ENCODE peak calls at places on chromosomes 3 and 15, in five cellular contexts. O is ovary, V is adrenal gland, M is cardiac fibroblast, C is fibroblast of the aortic adventitia. I is an unnamed sample.

GRCh38 chr3:122973893-122974615 is 53.5 kb downstream of the SEMA5B start:
- DNase-seq in M (no peak), V (no peak), O (no peak), C (no peak), I (no peak)

GRCh38 chr15:77599899-77600298 is 32.8 kb downstream of the LINGO1 start:
- DNase-seq in M (peak), V (peak), O (no peak), C (peak), I (no peak)

GRCh38 chr3:40899286-40899712 is 300.0 kb upstream of the CTNNB1 start:
- DNase-seq in O (no peak), M (no peak), C (no peak), V (no peak), I (peak)

GRCh38 chr15:73140154-73140553 is 87.9 kb downstream of the NEO1 start:
- DNase-seq in O (no peak), V (no peak), M (no peak), C (no peak), I (no peak)

GRCh38 chr15:49902791-49903481 is 216.1 kb downstream of the ATP8B4 start:
- DNase-seq in M (peak), V (no peak), O (no peak), C (peak), I (peak)

GRCh38 chr3:98329392-98330124 is 24.1 kb upstream of the OR5K4 start:
- DNase-seq in V (peak), O (no peak), C (peak), M (peak), I (peak)

GRCh38 chr15:100559330-100559729 is 30.6 kb upstream of the CERS3 start:
- DNase-seq in M (peak), C (peak), V (no peak), O (peak), I (peak)

GRCh38 chr3:96970211-96970610 is 155.8 kb downstream of the EPHA6 start:
- DNase-seq in C (no peak), V (no peak), M (no peak), O (no peak), I (no peak)

GRCh38 chr3:194404365-194405140 is 5.5 kb upstream of the GP5 start:
- DNase-seq in V (no peak), C (peak), M (peak), O (peak), I (peak)

GRCh38 chr3:126811530-126811929 is 107.5 kb downstream of the CHCHD6 start:
- DNase-seq in C (peak), V (no peak), O (no peak), M (peak), I (no peak)

GRCh38 chr15:22839046-22839705 is 710 bp downstream of the NIPA2 start:
- DNase-seq in O (no peak), V (no peak), C (peak), M (peak), I (peak)

GRCh38 chr15:77120576-77120975 is 49.7 kb upstream of the TSPAN3 start:
- DNase-seq in O (no peak), V (no peak), M (no peak), C (no peak), I (no peak)

GRCh38 chr3:114586119-114586518 is 292.3 kb downstream of the TIGIT start:
- DNase-seq in O (no peak), M (no peak), C (no peak), V (no peak), I (peak)

GRCh38 chr3:50961361-50961760 is 286.6 kb downstream of the DOCK3 start:
- DNase-seq in C (no peak), O (no peak), V (no peak), M (no peak), I (no peak)

GRCh38 chr3:72164635-72164978 is 379.7 kb upstream of the PROK2 start:
- DNase-seq in M (no peak), O (no peak), C (no peak), V (no peak), I (no peak)

GRCh38 chr3:178367817-178368617 is 168.2 kb upstream of the KCNMB2 start:
- DNase-seq in O (no peak), M (peak), C (peak), V (no peak), I (no peak)

GRCh38 chr3:120477826-120478225 is 27.0 kb upstream of the FSTL1 start:
- DNase-seq in O (no peak), M (no peak), V (no peak), C (no peak), I (no peak)

GRCh38 chr15:35481064-35481463 is 64.9 kb downstream of the DPH6 start:
- DNase-seq in O (no peak), V (no peak), M (no peak), C (no peak), I (no peak)

GRCh38 chr3:8840556-8840955 is 71.1 kb upstream of the OXTR start:
- DNase-seq in V (no peak), M (peak), O (no peak), C (peak), I (peak)

GRCh38 chr3:10992017-10992945 is at the start of gene SLC6A1:
- DNase-seq in O (peak), C (no peak), V (peak), M (peak), I (no peak)

GRCh38 chr3:155416500-155417118 is 123.1 kb upstream of the STRIT1 start:
- DNase-seq in O (no peak), M (no peak), C (peak), V (no peak), I (no peak)

GRCh38 chr15:52870015-52870414 is 79.9 kb upstream of the ONECUT1 start:
- DNase-seq in C (no peak), M (no peak), V (no peak), O (no peak), I (no peak)

GRCh38 chr15:48336940-48337339 is 5.7 kb downstream of the DUT start:
- DNase-seq in M (peak), V (no peak), O (no peak), C (peak), I (no peak)

GRCh38 chr3:172356427-172356826 is 91.8 kb downstream of the GHSR start:
- DNase-seq in V (no peak), M (no peak), O (no peak), C (no peak), I (no peak)

GRCh38 chr3:48222616-48223513 is at the start of gene CAMP:
- DNase-seq in O (peak), M (peak), V (peak), C (peak), I (peak)

GRCh38 chr3:48219543-48219942 is 3.8 kb upstream of the CAMP start:
- DNase-seq in V (no peak), M (no peak), C (peak), O (no peak), I (no peak)

GRCh38 chr3:48218537-48218936 is 4.8 kb upstream of the CAMP start:
- DNase-seq in M (no peak), C (no peak), O (peak), V (no peak), I (no peak)

GRCh38 chr3:48217449-48217848 is 5.8 kb upstream of the CAMP start:
- DNase-seq in M (no peak), O (peak), C (no peak), V (peak), I (no peak)

GRCh38 chr3:48220746-48221145 is 2.5 kb upstream of the CAMP start:
- DNase-seq in C (no peak), M (no peak), O (no peak), V (no peak), I (no peak)
- H3K4me3 ChIP-seq in C (no peak), M (no peak), O (no peak), V (no peak), I (no peak)

GRCh38 chr3:32734756-32735155 is 49.8 kb downstream of the CNOT10 start:
- DNase-seq in O (no peak), M (no peak), V (no peak), C (no peak), I (no peak)

GRCh38 chr3:32733631-32734229 is 48.7 kb downstream of the CNOT10 start:
- DNase-seq in O (no peak), M (peak), V (no peak), C (peak), I (peak)
- TF ChIP-seq CTCF in O (no peak), M (peak), V (peak), C (peak), I (peak)

GRCh38 chr3:33883538-33884203 is 85.2 kb downstream of the PDCD6IP start:
- DNase-seq in C (peak), O (no peak), V (no peak), M (peak), I (peak)
- H3K4me3 ChIP-seq in C (no peak), O (no peak), V (no peak), M (no peak), I (peak)

DNA sequence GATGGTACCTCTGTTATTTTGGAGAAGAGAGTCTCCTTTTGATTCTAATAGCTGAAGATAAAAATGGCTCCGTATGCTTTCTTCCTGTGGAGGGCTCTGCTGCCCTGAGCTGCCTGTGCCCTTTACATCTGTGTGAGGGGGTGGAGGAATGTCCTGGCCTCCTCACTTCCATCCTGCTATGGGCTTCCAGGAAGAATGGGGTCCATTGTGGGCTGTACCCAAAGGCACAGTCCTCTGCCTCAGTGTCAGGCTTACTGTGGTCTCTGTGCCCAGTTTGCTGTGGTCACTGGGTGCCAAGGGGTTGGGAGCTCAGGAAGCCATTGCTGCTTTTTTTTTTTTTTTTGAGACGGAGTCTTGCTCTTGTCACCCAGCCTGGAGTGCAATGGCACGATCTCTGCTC is 14.4 kb downstream of the DAG1 start:
- DNase-seq in V (no peak), C (no peak), M (peak), O (no peak), I (no peak)
- TF ChIP-seq CTCF in V (no peak), C (no peak), M (no peak), O (no peak), I (no peak)

DNA sequence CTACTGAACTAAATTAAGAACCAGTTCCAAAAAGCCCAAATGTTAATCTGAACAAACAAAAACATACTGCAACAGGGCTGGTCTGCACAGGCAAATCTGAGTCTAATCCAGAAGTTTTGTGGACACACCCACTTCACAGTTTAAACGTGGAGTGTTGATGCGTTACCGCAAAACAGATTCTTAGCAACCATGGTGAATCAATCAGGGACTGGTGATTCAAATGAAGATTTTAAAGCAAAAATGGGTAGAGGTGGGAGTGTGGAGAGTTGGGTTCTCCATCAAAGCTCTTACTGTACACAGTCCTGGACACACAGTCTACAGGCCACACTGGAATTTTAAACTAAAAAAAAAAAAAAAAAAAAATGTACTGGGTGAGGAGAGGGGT is 5.2 kb downstream of the ANXA2 start:
- DNase-seq in C (peak), V (no peak), O (no peak), M (peak), I (peak)
- H3K4me3 ChIP-seq in C (peak), V (no peak), O (no peak), M (no peak), I (peak)

DNA sequence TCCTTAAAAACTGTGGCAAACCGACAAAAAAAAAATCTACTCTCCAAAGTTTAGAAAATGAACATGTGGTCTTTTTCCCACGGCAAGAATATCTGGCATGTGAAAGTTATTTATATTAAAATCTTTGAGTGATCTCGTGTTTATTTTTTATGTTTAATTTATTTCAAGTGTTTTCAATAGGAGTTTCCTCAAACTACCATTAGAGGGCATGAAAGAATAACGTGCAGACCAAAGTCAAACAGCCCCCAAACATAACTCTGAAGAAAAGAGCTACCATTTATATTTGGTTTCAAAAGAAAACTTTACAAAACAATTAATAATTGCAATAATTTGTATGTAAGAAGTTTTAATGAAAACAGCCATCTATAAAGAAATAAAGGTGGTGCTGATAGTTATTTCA is 286.3 kb downstream of the ZIC4 start:
- DNase-seq in C (peak), O (no peak), V (no peak), M (peak), I (peak)
- TF ChIP-seq CTCF in C (peak), O (no peak), V (no peak), M (peak), I (peak)

DNA sequence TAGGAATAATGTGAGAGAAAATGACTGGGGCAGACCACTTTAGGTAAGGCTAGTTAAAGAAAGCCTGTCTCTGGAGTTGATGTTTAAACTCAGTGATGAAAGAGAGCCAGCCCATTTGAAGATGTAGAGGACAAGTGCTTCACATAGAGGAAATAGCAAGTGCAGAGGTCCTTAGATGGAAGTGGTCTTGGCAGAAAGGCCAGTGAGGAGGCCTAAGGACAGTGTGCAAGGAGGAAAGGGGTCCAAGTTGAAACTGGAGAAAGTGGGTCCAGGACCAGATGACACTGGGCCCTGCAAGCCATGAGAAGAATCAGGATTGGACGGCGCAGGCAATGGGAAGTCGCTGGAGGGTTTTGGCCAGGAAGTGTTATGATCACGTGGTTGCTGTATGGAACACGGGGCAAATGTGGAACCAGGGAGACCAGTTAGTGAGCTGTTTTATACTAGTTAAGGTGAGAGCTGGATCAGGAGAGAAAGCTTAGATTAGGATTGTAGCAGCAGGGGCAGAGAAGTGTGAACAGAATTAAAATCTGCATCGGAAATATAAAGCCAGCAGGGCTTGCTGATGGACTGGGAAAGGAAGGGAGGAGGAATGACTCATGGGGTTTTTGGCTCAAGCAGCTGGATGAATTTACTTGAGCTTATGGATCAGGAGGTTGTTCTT is 48.0 kb upstream of the SCAANT1 start:
- DNase-seq in M (peak), C (peak), O (no peak), V (no peak), I (peak)
- H3K4me3 ChIP-seq in M (peak), C (peak), O (peak), V (peak), I (no peak)

GRCh38 chr15:46077220-46077619 is 442.4 kb downstream of the SQOR start:
- DNase-seq in M (no peak), C (no peak), V (no peak), O (no peak), I (no peak)
- TF ChIP-seq CTCF in M (no peak), C (no peak), V (no peak), O (no peak), I (no peak)